ENCODE peak calls at places on chromosome 3, in ten cellular contexts. One of them, this sample, is unnamed.

GRCh38 chr3:178059124-178059523 is 477.1 kb upstream of the KCNMB2 start:
- DNase-seq in tibial artery: no peak
- DNase-seq in suprapubic skin: no peak
- DNase-seq in brain microvascular endothelial cell: no peak
- DNase-seq in IMR-90: peak
- DNase-seq in spleen: no peak
- DNase-seq in left ventricle myocardium inferior: no peak
- DNase-seq in dorsolateral prefrontal cortex: no peak
- DNase-seq in HFF-Myc: no peak
- DNase-seq in testis: no peak
- DNase-seq in this sample: no peak

GRCh38 chr3:88742674-88743507 is 364.5 kb upstream of the EPHA3 start:
- DNase-seq in tibial artery: no peak
- DNase-seq in suprapubic skin: no peak
- DNase-seq in brain microvascular endothelial cell: no peak
- DNase-seq in IMR-90: no peak
- DNase-seq in spleen: no peak
- DNase-seq in left ventricle myocardium inferior: no peak
- DNase-seq in dorsolateral prefrontal cortex: no peak
- DNase-seq in HFF-Myc: no peak
- DNase-seq in testis: no peak
- DNase-seq in this sample: no peak

GRCh38 chr3:127180859-127181258 is 12.1 kb upstream of the PRR23E start:
- DNase-seq in tibial artery: peak
- DNase-seq in suprapubic skin: peak
- DNase-seq in brain microvascular endothelial cell: no peak
- DNase-seq in IMR-90: no peak
- DNase-seq in spleen: no peak
- DNase-seq in left ventricle myocardium inferior: no peak
- DNase-seq in dorsolateral prefrontal cortex: no peak
- DNase-seq in HFF-Myc: no peak
- DNase-seq in testis: no peak
- DNase-seq in this sample: no peak

GRCh38 chr3:106332884-106333283 is 464.1 kb upstream of the CBLB start:
- DNase-seq in tibial artery: no peak
- DNase-seq in suprapubic skin: no peak
- DNase-seq in brain microvascular endothelial cell: no peak
- DNase-seq in IMR-90: peak
- DNase-seq in spleen: no peak
- DNase-seq in left ventricle myocardium inferior: no peak
- DNase-seq in dorsolateral prefrontal cortex: no peak
- DNase-seq in HFF-Myc: no peak
- DNase-seq in testis: no peak
- DNase-seq in this sample: no peak

GRCh38 chr3:12995389-12996180 is 77.6 kb downstream of the IQSEC1 start:
- DNase-seq in tibial artery: no peak
- DNase-seq in suprapubic skin: no peak
- DNase-seq in brain microvascular endothelial cell: no peak
- DNase-seq in IMR-90: no peak
- DNase-seq in spleen: peak
- DNase-seq in left ventricle myocardium inferior: no peak
- DNase-seq in dorsolateral prefrontal cortex: no peak
- DNase-seq in HFF-Myc: no peak
- DNase-seq in testis: no peak
- DNase-seq in this sample: no peak

GRCh38 chr3:94293793-94294195 is 230.9 kb downstream of the NSUN3 start:
- DNase-seq in tibial artery: no peak
- DNase-seq in suprapubic skin: no peak
- DNase-seq in brain microvascular endothelial cell: no peak
- DNase-seq in IMR-90: no peak
- DNase-seq in spleen: no peak
- DNase-seq in left ventricle myocardium inferior: no peak
- DNase-seq in dorsolateral prefrontal cortex: no peak
- DNase-seq in HFF-Myc: no peak
- DNase-seq in testis: no peak
- DNase-seq in this sample: no peak

GRCh38 chr3:196218155-196218712 is 1.9 kb downstream of the SLC51A start:
- DNase-seq in tibial artery: no peak
- DNase-seq in suprapubic skin: no peak
- DNase-seq in brain microvascular endothelial cell: no peak
- DNase-seq in IMR-90: no peak
- DNase-seq in spleen: peak
- DNase-seq in left ventricle myocardium inferior: no peak
- DNase-seq in dorsolateral prefrontal cortex: no peak
- DNase-seq in HFF-Myc: no peak
- DNase-seq in testis: no peak
- DNase-seq in this sample: no peak

GRCh38 chr3:128408693-128409620 is 57.7 kb downstream of the DNAJB8 start:
- DNase-seq in tibial artery: no peak
- DNase-seq in suprapubic skin: no peak
- DNase-seq in brain microvascular endothelial cell: no peak
- DNase-seq in IMR-90: no peak
- DNase-seq in spleen: no peak
- DNase-seq in left ventricle myocardium inferior: peak
- DNase-seq in dorsolateral prefrontal cortex: no peak
- DNase-seq in HFF-Myc: no peak
- DNase-seq in testis: no peak
- DNase-seq in this sample: no peak

GRCh38 chr3:49600781-49601180 is 46.5 kb downstream of the BSN start:
- DNase-seq in tibial artery: no peak
- DNase-seq in suprapubic skin: no peak
- DNase-seq in brain microvascular endothelial cell: no peak
- DNase-seq in IMR-90: peak
- DNase-seq in spleen: no peak
- DNase-seq in left ventricle myocardium inferior: no peak
- DNase-seq in dorsolateral prefrontal cortex: no peak
- DNase-seq in HFF-Myc: no peak
- DNase-seq in testis: no peak
- DNase-seq in this sample: no peak

GRCh38 chr3:18416332-18416731 is 8.8 kb downstream of the SATB1 start:
- DNase-seq in tibial artery: no peak
- DNase-seq in suprapubic skin: no peak
- DNase-seq in brain microvascular endothelial cell: no peak
- DNase-seq in IMR-90: no peak
- DNase-seq in spleen: no peak
- DNase-seq in left ventricle myocardium inferior: no peak
- DNase-seq in dorsolateral prefrontal cortex: no peak
- DNase-seq in HFF-Myc: no peak
- DNase-seq in testis: no peak
- DNase-seq in this sample: no peak

GRCh38 chr3:55749036-55749435 is 261.9 kb upstream of the WNT5A start:
- DNase-seq in tibial artery: no peak
- DNase-seq in suprapubic skin: no peak
- DNase-seq in brain microvascular endothelial cell: no peak
- DNase-seq in IMR-90: no peak
- DNase-seq in spleen: no peak
- DNase-seq in left ventricle myocardium inferior: no peak
- DNase-seq in dorsolateral prefrontal cortex: no peak
- DNase-seq in HFF-Myc: no peak
- DNase-seq in testis: no peak
- DNase-seq in this sample: no peak

GRCh38 chr3:108510496-108510895 is at the start of gene MYH15:
- DNase-seq in tibial artery: no peak
- DNase-seq in suprapubic skin: no peak
- DNase-seq in brain microvascular endothelial cell: no peak
- DNase-seq in IMR-90: no peak
- DNase-seq in spleen: no peak
- DNase-seq in left ventricle myocardium inferior: no peak
- DNase-seq in dorsolateral prefrontal cortex: no peak
- DNase-seq in HFF-Myc: no peak
- DNase-seq in testis: no peak
- DNase-seq in this sample: no peak

GRCh38 chr3:169348981-169349942 is 314.2 kb downstream of the MECOM start:
- DNase-seq in tibial artery: no peak
- DNase-seq in suprapubic skin: no peak
- DNase-seq in brain microvascular endothelial cell: no peak
- DNase-seq in IMR-90: peak
- DNase-seq in spleen: no peak
- DNase-seq in left ventricle myocardium inferior: no peak
- DNase-seq in dorsolateral prefrontal cortex: no peak
- DNase-seq in HFF-Myc: no peak
- DNase-seq in testis: no peak
- DNase-seq in this sample: peak

DNA sequence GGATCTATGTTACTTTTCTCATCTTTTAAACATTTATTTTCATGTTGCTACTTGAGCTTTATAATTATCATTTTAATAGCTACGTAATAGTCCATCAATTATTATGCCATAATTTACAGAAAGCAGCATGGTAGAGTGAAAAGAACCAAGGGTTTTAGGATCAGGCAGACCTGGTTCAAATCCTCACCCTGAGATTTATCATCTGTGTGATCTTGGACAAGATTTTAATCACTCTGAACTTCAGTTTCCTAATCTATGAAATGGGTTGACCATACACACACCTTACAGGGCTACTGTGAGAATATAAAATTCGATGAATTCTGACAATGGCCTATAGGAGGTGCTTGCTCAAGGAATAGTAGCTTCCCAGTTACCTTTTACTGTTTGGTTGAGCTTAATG is 27.1 kb downstream of the BOC start:
- DNase-seq in tibial artery: no peak
- DNase-seq in suprapubic skin: no peak
- DNase-seq in brain microvascular endothelial cell: no peak
- DNase-seq in IMR-90: no peak
- DNase-seq in spleen: no peak
- DNase-seq in left ventricle myocardium inferior: no peak
- DNase-seq in dorsolateral prefrontal cortex: no peak
- DNase-seq in HFF-Myc: no peak
- DNase-seq in testis: no peak
- DNase-seq in this sample: no peak
- TF ChIP-seq CTCF in tibial artery: no peak
- TF ChIP-seq CTCF in suprapubic skin: no peak
- TF ChIP-seq CTCF in brain microvascular endothelial cell: no peak
- TF ChIP-seq CTCF in IMR-90: no peak
- TF ChIP-seq CTCF in spleen: no peak
- TF ChIP-seq CTCF in left ventricle myocardium inferior: no peak
- TF ChIP-seq CTCF in dorsolateral prefrontal cortex: no peak
- TF ChIP-seq CTCF in HFF-Myc: no peak
- TF ChIP-seq CTCF in testis: no peak
- TF ChIP-seq CTCF in this sample: no peak

GRCh38 chr3:193835414-193835813 is 242.4 kb downstream of the OPA1 start:
- DNase-seq in tibial artery: no peak
- DNase-seq in suprapubic skin: no peak
- DNase-seq in brain microvascular endothelial cell: no peak
- DNase-seq in IMR-90: no peak
- DNase-seq in spleen: no peak
- DNase-seq in left ventricle myocardium inferior: no peak
- DNase-seq in dorsolateral prefrontal cortex: no peak
- DNase-seq in HFF-Myc: no peak
- DNase-seq in testis: no peak
- DNase-seq in this sample: no peak

GRCh38 chr3:193840111-193840641 is 247.2 kb downstream of the OPA1 start:
- DNase-seq in tibial artery: no peak
- DNase-seq in suprapubic skin: no peak
- DNase-seq in brain microvascular endothelial cell: no peak
- DNase-seq in IMR-90: no peak
- DNase-seq in spleen: no peak
- DNase-seq in left ventricle myocardium inferior: no peak
- DNase-seq in dorsolateral prefrontal cortex: no peak
- DNase-seq in HFF-Myc: no peak
- DNase-seq in testis: no peak
- DNase-seq in this sample: no peak

GRCh38 chr3:193836511-193836910 is 243.5 kb downstream of the OPA1 start:
- DNase-seq in tibial artery: no peak
- DNase-seq in suprapubic skin: no peak
- DNase-seq in brain microvascular endothelial cell: no peak
- DNase-seq in IMR-90: no peak
- DNase-seq in spleen: no peak
- DNase-seq in left ventricle myocardium inferior: no peak
- DNase-seq in dorsolateral prefrontal cortex: no peak
- DNase-seq in HFF-Myc: no peak
- DNase-seq in testis: no peak
- DNase-seq in this sample: no peak

GRCh38 chr3:193836918-193837317 is 243.9 kb downstream of the OPA1 start:
- DNase-seq in tibial artery: no peak
- DNase-seq in suprapubic skin: no peak
- DNase-seq in brain microvascular endothelial cell: no peak
- DNase-seq in IMR-90: no peak
- DNase-seq in spleen: no peak
- DNase-seq in left ventricle myocardium inferior: no peak
- DNase-seq in dorsolateral prefrontal cortex: no peak
- DNase-seq in HFF-Myc: no peak
- DNase-seq in testis: no peak
- DNase-seq in this sample: no peak

DNA sequence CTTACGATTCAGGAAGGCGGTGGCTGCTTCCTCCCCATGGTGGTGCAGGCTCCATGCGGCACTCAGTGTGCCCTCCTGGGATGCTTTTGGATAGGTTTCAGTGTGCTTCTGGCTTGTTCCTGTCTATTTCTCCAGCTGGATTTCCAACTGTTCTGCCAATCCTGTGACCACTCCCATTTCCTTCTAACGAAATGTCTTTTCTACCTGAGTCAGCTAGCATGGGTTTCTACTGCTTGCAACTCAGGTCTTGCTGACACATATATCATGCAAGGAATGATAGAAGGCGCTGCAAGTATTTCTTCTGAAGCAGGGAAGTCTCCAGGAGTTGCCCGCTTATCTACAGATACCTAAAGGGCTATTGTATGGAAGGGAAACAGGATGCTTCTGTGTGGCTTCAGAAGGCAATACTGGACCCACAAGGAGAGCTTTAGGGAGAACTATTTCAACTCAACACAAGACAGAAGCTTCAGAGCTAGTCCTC is 244.4 kb downstream of the OPA1 start:
- DNase-seq in tibial artery: no peak
- DNase-seq in suprapubic skin: no peak
- DNase-seq in brain microvascular endothelial cell: no peak
- DNase-seq in IMR-90: no peak
- DNase-seq in spleen: no peak
- DNase-seq in left ventricle myocardium inferior: no peak
- DNase-seq in dorsolateral prefrontal cortex: no peak
- DNase-seq in HFF-Myc: no peak
- DNase-seq in testis: no peak
- DNase-seq in this sample: no peak
- H3K4me3 ChIP-seq in tibial artery: no peak
- H3K4me3 ChIP-seq in suprapubic skin: no peak
- H3K4me3 ChIP-seq in brain microvascular endothelial cell: no peak
- H3K4me3 ChIP-seq in IMR-90: no peak
- H3K4me3 ChIP-seq in spleen: no peak
- H3K4me3 ChIP-seq in left ventricle myocardium inferior: no peak
- H3K4me3 ChIP-seq in dorsolateral prefrontal cortex: no peak
- H3K4me3 ChIP-seq in HFF-Myc: no peak
- H3K4me3 ChIP-seq in testis: no peak
- H3K4me3 ChIP-seq in this sample: no peak

GRCh38 chr3:96869316-96869715 is 54.9 kb downstream of the EPHA6 start:
- DNase-seq in tibial artery: no peak
- DNase-seq in suprapubic skin: no peak
- DNase-seq in brain microvascular endothelial cell: no peak
- DNase-seq in IMR-90: no peak
- DNase-seq in spleen: no peak
- DNase-seq in left ventricle myocardium inferior: no peak
- DNase-seq in dorsolateral prefrontal cortex: no peak
- DNase-seq in HFF-Myc: no peak
- DNase-seq in testis: no peak
- DNase-seq in this sample: no peak
- TF ChIP-seq CTCF in tibial artery: no peak
- TF ChIP-seq CTCF in suprapubic skin: no peak
- TF ChIP-seq CTCF in brain microvascular endothelial cell: no peak
- TF ChIP-seq CTCF in IMR-90: no peak
- TF ChIP-seq CTCF in spleen: no peak
- TF ChIP-seq CTCF in left ventricle myocardium inferior: no peak
- TF ChIP-seq CTCF in dorsolateral prefrontal cortex: no peak
- TF ChIP-seq CTCF in HFF-Myc: no peak
- TF ChIP-seq CTCF in testis: no peak
- TF ChIP-seq CTCF in this sample: no peak

GRCh38 chr3:114487502-114487901 is 193.7 kb downstream of the TIGIT start:
- DNase-seq in tibial artery: no peak
- DNase-seq in suprapubic skin: no peak
- DNase-seq in brain microvascular endothelial cell: no peak
- DNase-seq in IMR-90: no peak
- DNase-seq in spleen: no peak
- DNase-seq in left ventricle myocardium inferior: no peak
- DNase-seq in dorsolateral prefrontal cortex: no peak
- DNase-seq in HFF-Myc: no peak
- DNase-seq in testis: no peak
- DNase-seq in this sample: no peak
- H3K4me3 ChIP-seq in tibial artery: no peak
- H3K4me3 ChIP-seq in suprapubic skin: no peak
- H3K4me3 ChIP-seq in brain microvascular endothelial cell: no peak
- H3K4me3 ChIP-seq in IMR-90: no peak
- H3K4me3 ChIP-seq in spleen: no peak
- H3K4me3 ChIP-seq in left ventricle myocardium inferior: no peak
- H3K4me3 ChIP-seq in dorsolateral prefrontal cortex: no peak
- H3K4me3 ChIP-seq in HFF-Myc: no peak
- H3K4me3 ChIP-seq in testis: no peak
- H3K4me3 ChIP-seq in this sample: no peak

This sample was measured in astrocyte of the cerebellum.